ENCODE peak calls at places on chromosomes 4 and X, in six cellular contexts. One of them, this sample, is unnamed.

GRCh38 chrX:9662148-9662547 is 103.5 kb downstream of the GPR143 start:
- DNase-seq in GM12891: no peak
- DNase-seq in H1: no peak
- DNase-seq in K562: no peak
- DNase-seq in GM12878: no peak
- DNase-seq in HepG2: no peak
- DNase-seq in this sample: no peak

GRCh38 chrX:150377010-150377409 is 13.9 kb downstream of the MAMLD1 start:
- DNase-seq in GM12891: no peak
- DNase-seq in H1: no peak
- DNase-seq in K562: no peak
- DNase-seq in GM12878: no peak
- DNase-seq in HepG2: no peak
- DNase-seq in this sample: no peak

GRCh38 chr4:74770511-74770910 is 23.8 kb downstream of the BTC start:
- DNase-seq in GM12891: no peak
- DNase-seq in H1: no peak
- DNase-seq in K562: no peak
- DNase-seq in GM12878: no peak
- DNase-seq in HepG2: no peak
- DNase-seq in this sample: no peak

GRCh38 chrX:15737957-15738685 is at the start of gene CA5B:
- DNase-seq in GM12891: peak
- DNase-seq in H1: peak
- DNase-seq in K562: peak
- DNase-seq in GM12878: peak
- DNase-seq in HepG2: no peak
- DNase-seq in this sample: peak

GRCh38 chr4:80017125-80017854 is 55.7 kb downstream of the ANTXR2 start:
- DNase-seq in GM12891: no peak
- DNase-seq in H1: no peak
- DNase-seq in K562: no peak
- DNase-seq in GM12878: no peak
- DNase-seq in HepG2: no peak
- DNase-seq in this sample: no peak

GRCh38 chrX:44675364-44676024 is 132.8 kb upstream of the FUNDC1 start:
- DNase-seq in GM12891: no peak
- DNase-seq in H1: no peak
- DNase-seq in K562: peak
- DNase-seq in GM12878: no peak
- DNase-seq in HepG2: no peak
- DNase-seq in this sample: no peak

GRCh38 chr4:28167411-28167810 is 1306.8 kb downstream of the STIM2 start:
- DNase-seq in GM12891: no peak
- DNase-seq in H1: no peak
- DNase-seq in K562: no peak
- DNase-seq in GM12878: no peak
- DNase-seq in HepG2: no peak
- DNase-seq in this sample: no peak

GRCh38 chrX:115564243-115564642 is 3.3 kb downstream of the PLS3 start:
- DNase-seq in GM12891: no peak
- DNase-seq in H1: no peak
- DNase-seq in K562: no peak
- DNase-seq in GM12878: no peak
- DNase-seq in HepG2: peak
- DNase-seq in this sample: no peak

GRCh38 chrX:10135561-10136399 is 21.0 kb upstream of the CLCN4 start:
- DNase-seq in GM12891: no peak
- DNase-seq in H1: no peak
- DNase-seq in K562: no peak
- DNase-seq in GM12878: no peak
- DNase-seq in HepG2: no peak
- DNase-seq in this sample: no peak

DNA sequence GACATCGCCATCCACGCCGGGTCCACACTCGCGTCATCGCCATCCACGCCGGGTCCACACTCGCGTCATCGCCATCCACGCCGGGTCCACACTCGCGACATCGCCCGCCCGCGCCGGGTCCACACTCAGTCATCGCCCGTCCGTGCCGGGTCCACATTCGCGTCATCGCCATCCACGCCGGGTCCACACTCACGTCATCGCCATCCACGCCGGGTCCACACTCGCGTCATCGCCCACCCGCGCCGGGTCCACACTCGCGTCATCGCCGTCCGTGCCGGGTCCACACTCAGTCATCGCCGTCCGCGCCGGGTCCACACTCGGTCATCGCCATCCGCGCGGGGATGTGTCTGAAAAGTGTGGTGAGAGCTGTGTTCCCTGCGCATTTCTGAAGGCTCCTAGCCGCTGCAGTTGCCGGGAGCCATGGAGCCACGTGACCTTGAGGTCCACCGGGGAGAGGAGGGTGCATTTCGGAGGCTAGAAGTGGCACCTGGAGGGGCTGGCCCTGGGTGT is 17.3 kb downstream of the PCGF3 start:
- DNase-seq in GM12891: no peak
- DNase-seq in H1: no peak
- DNase-seq in K562: no peak
- DNase-seq in GM12878: no peak
- DNase-seq in HepG2: no peak
- DNase-seq in this sample: no peak
- TF ChIP-seq TAF1 in GM12891: no peak
- TF ChIP-seq TAF1 in H1: no peak
- TF ChIP-seq TAF1 in K562: no peak
- TF ChIP-seq TAF1 in GM12878: no peak
- TF ChIP-seq TAF1 in HepG2: no peak
- TF ChIP-seq TAF1 in this sample: no peak

GRCh38 chr4:95550566-95550965 is 1.8 kb upstream of the UNC5C start:
- DNase-seq in GM12891: no peak
- DNase-seq in H1: no peak
- DNase-seq in K562: no peak
- DNase-seq in GM12878: no peak
- DNase-seq in HepG2: no peak
- DNase-seq in this sample: no peak

GRCh38 chr4:95548738-95549245 is at the start of gene UNC5C:
- DNase-seq in GM12891: no peak
- DNase-seq in H1: peak
- DNase-seq in K562: no peak
- DNase-seq in GM12878: no peak
- DNase-seq in HepG2: no peak
- DNase-seq in this sample: no peak

GRCh38 chr4:95547708-95548471 is 883 bp downstream of the UNC5C start:
- DNase-seq in GM12891: no peak
- DNase-seq in H1: peak
- DNase-seq in K562: no peak
- DNase-seq in GM12878: no peak
- DNase-seq in HepG2: no peak
- DNase-seq in this sample: no peak

GRCh38 chr4:95551653-95552052 is 2.9 kb upstream of the UNC5C start:
- DNase-seq in GM12891: no peak
- DNase-seq in H1: no peak
- DNase-seq in K562: no peak
- DNase-seq in GM12878: no peak
- DNase-seq in HepG2: no peak
- DNase-seq in this sample: no peak

GRCh38 chr4:95549246-95550138 is 719 bp upstream of the UNC5C start:
- DNase-seq in GM12891: peak
- DNase-seq in H1: peak
- DNase-seq in K562: no peak
- DNase-seq in GM12878: peak
- DNase-seq in HepG2: no peak
- DNase-seq in this sample: no peak
- TF ChIP-seq POLR2A in GM12891: no peak
- TF ChIP-seq POLR2A in H1: no peak
- TF ChIP-seq POLR2A in K562: no peak
- TF ChIP-seq POLR2A in GM12878: no peak
- TF ChIP-seq POLR2A in HepG2: no peak
- TF ChIP-seq POLR2A in this sample: no peak

GRCh38 chrX:65034641-65035450 is 58.6 kb upstream of the ZC4H2 start:
- DNase-seq in GM12891: peak
- DNase-seq in H1: peak
- DNase-seq in K562: peak
- DNase-seq in GM12878: no peak
- DNase-seq in HepG2: peak
- DNase-seq in this sample: peak
- TF ChIP-seq TAF1 in GM12891: no peak
- TF ChIP-seq TAF1 in H1: peak
- TF ChIP-seq TAF1 in K562: peak
- TF ChIP-seq TAF1 in GM12878: no peak
- TF ChIP-seq TAF1 in HepG2: peak
- TF ChIP-seq TAF1 in this sample: no peak

GRCh38 chr4:25913851-25914669 is at the start of gene SMIM20:
- DNase-seq in GM12891: peak
- DNase-seq in H1: peak
- DNase-seq in K562: peak
- DNase-seq in GM12878: peak
- DNase-seq in HepG2: peak
- DNase-seq in this sample: peak
- TF ChIP-seq POLR2A in GM12891: peak
- TF ChIP-seq POLR2A in H1: peak
- TF ChIP-seq POLR2A in K562: peak
- TF ChIP-seq POLR2A in GM12878: peak
- TF ChIP-seq POLR2A in HepG2: peak
- TF ChIP-seq POLR2A in this sample: peak

GRCh38 chr4:55071951-55072350 is 53.4 kb downstream of the KDR start:
- DNase-seq in GM12891: no peak
- DNase-seq in H1: no peak
- DNase-seq in K562: no peak
- DNase-seq in GM12878: no peak
- DNase-seq in HepG2: no peak
- DNase-seq in this sample: no peak
- TF ChIP-seq TAF1 in GM12891: no peak
- TF ChIP-seq TAF1 in H1: no peak
- TF ChIP-seq TAF1 in K562: no peak
- TF ChIP-seq TAF1 in GM12878: no peak
- TF ChIP-seq TAF1 in HepG2: no peak
- TF ChIP-seq TAF1 in this sample: no peak

DNA sequence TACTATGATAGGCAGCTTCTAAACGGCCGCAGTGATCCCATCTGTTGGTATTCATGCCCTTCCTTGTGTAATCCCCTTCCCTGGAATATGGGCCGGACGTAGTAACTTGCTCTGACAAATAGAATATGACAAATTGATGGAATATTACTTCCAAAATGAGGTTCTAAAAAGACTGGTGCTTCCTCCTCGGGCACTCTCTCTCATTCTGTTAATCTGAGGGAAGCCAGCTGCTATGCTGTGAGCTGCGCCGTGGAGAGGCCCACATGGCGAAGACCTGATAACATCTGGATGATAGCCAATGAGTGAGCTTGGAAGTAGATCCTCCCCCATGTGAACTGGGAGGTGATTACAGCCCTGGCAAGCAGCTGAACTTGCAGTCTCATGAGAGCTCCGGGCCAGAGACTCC is 27.2 kb upstream of the SLC25A4 start:
- DNase-seq in GM12891: no peak
- DNase-seq in H1: peak
- DNase-seq in K562: peak
- DNase-seq in GM12878: no peak
- DNase-seq in HepG2: peak
- DNase-seq in this sample: no peak
- TF ChIP-seq POLR2A in GM12891: no peak
- TF ChIP-seq POLR2A in H1: no peak
- TF ChIP-seq POLR2A in K562: peak
- TF ChIP-seq POLR2A in GM12878: no peak
- TF ChIP-seq POLR2A in HepG2: no peak
- TF ChIP-seq POLR2A in this sample: no peak